ENCODE peak calls at places on chromosomes 12 and 14, in seven cellular contexts. C, K, Y, R, H, N and J are unnamed samples.

GRCh38 chr14:70318635-70319013 is 40.9 kb downstream of the COX16 start:
- DNase-seq in H (no peak), R (no peak), C (no peak), Y (no peak), N (no peak), K (no peak), J (no peak)

GRCh38 chr12:510071-510825 is 50.5 kb downstream of the B4GALNT3 start:
- DNase-seq in Y (peak; percentile 78), C (no peak), R (no peak), H (peak; percentile 73), N (peak; percentile 66), K (no peak), J (no peak)

GRCh38 chr12:92034083-92034482 is 111.6 kb downstream of the BTG1 start:
- DNase-seq in H (no peak), C (no peak), R (no peak), Y (peak; percentile 14), K (no peak), N (peak; percentile 81), J (no peak)

GRCh38 chr12:107817250-107817649 is 42.7 kb downstream of the ASCL4 start:
- DNase-seq in N (no peak), H (no peak), C (no peak), R (no peak), K (no peak), Y (no peak), J (no peak)

GRCh38 chr12:27191531-27191930 is 52.6 kb upstream of the STK38L start:
- DNase-seq in N (no peak), R (no peak), K (no peak), Y (no peak), H (no peak), C (no peak), J (no peak)

GRCh38 chr14:54730156-54730961 is 163.4 kb downstream of the SAMD4A start:
- DNase-seq in H (peak; percentile 76), N (peak; percentile 3), Y (peak; percentile 16), R (no peak), C (no peak), K (peak; percentile 16), J (no peak)

GRCh38 chr14:64478634-64479250 is 13.4 kb downstream of the AKAP5 start:
- DNase-seq in C (no peak), K (peak; percentile 38), Y (no peak), R (no peak), N (peak; percentile 40), H (peak; percentile 64), J (no peak)

GRCh38 chr14:93064411-93065271 is 51.1 kb downstream of the ITPK1 start:
- DNase-seq in K (no peak), C (peak; percentile 42), N (no peak), Y (no peak), H (no peak), R (peak; percentile 25), J (peak; percentile 47)

GRCh38 chr14:30673071-30673470 is 51.0 kb downstream of the SCFD1 start:
- DNase-seq in C (no peak), N (no peak), R (no peak), K (no peak), H (no peak), Y (no peak), J (no peak)

GRCh38 chr12:40752011-40752410 is 59.8 kb downstream of the CNTN1 start:
- DNase-seq in H (no peak), C (no peak), R (no peak), N (peak; percentile 1), Y (no peak), K (no peak), J (no peak)

GRCh38 chr12:45402288-45402687 is 186.4 kb downstream of the ANO6 start:
- DNase-seq in C (no peak), Y (no peak), K (no peak), R (no peak), N (no peak), H (no peak), J (no peak)

GRCh38 chr14:68952544-68953535 is 26.3 kb downstream of the ACTN1 start:
- DNase-seq in N (no peak), R (no peak), Y (no peak), C (peak; percentile 59), K (no peak), H (no peak), J (no peak)

GRCh38 chr14:99415496-99416281 is 65.0 kb downstream of the SETD3 start:
- DNase-seq in R (no peak), Y (peak; percentile 48), H (peak; percentile 88), C (no peak), N (peak; percentile 91), K (peak; percentile 73), J (no peak)

GRCh38 chr14:101595887-101596721 is 34.8 kb downstream of the DIO3 start:
- DNase-seq in Y (peak; percentile 14), N (peak; percentile 25), H (no peak), K (peak; percentile 15), R (no peak), C (peak; percentile 8), J (no peak)

GRCh38 chr12:116078396-116078795 is 199.1 kb downstream of the MED13L start:
- DNase-seq in Y (no peak), N (no peak), R (no peak), C (no peak), H (no peak), K (no peak), J (no peak)

GRCh38 chr14:70755655-70756054 is 53.7 kb downstream of the MAP3K9 start:
- DNase-seq in K (no peak), C (no peak), Y (no peak), H (peak; percentile 17), R (no peak), N (no peak), J (no peak)

GRCh38 chr12:10025236-10025635 is 5.2 kb upstream of the CLEC9A start:
- DNase-seq in H (no peak), Y (no peak), K (no peak), R (no peak), C (no peak), N (no peak), J (no peak)

GRCh38 chr12:4975574-4975973 is 65.9 kb downstream of the KCNA1 start:
- DNase-seq in H (no peak), N (no peak), C (no peak), Y (no peak), K (no peak), R (peak; percentile 67), J (no peak)

GRCh38 chr12:22684526-22685118 is 59.7 kb downstream of the ETNK1 start:
- DNase-seq in C (no peak), Y (no peak), K (no peak), R (no peak), N (peak; percentile 36), H (peak; percentile 54), J (no peak)

DNA sequence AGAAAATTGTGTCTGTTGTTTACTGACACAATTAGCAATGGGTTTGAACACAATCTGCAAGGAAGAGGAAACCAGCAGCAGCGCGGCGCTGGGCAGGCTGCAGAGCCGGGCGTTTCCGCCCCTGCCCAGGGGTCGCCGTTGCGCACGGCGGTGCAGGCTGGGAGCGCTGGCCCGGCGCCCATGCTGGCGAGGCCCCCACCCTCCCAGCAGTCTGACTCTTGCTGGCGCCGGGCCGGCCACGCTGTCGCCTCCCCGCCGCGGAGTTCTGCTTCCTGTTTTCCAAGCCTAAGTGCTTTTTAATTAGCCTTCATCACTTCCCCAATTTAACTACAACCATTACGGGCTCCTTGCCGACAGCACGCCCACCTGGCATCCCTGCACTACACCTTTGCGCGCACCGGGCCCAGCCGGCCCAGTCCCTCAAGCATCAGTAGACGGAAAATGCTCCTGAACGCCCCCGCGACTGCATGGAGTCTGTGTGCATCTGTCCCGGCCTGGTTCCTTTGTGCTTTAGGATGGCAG is 212.1 kb downstream of the GXYLT1 start:
- DNase-seq in H (peak; percentile 10), R (peak; percentile 94), Y (peak; percentile 28), N (peak; percentile 2), K (no peak), C (peak; percentile 82), J (peak; percentile 71)
- H3K27me3 ChIP-seq in H (peaks cover 12% of the 10 kb centered on the region), R (no peaks in the 10 kb centered on the region), Y (no peaks in the 10 kb centered on the region), N (no peaks in the 10 kb centered on the region), K (no peaks in the 10 kb centered on the region), C (no peaks in the 10 kb centered on the region), J (no peaks in the 10 kb centered on the region)

DNA sequence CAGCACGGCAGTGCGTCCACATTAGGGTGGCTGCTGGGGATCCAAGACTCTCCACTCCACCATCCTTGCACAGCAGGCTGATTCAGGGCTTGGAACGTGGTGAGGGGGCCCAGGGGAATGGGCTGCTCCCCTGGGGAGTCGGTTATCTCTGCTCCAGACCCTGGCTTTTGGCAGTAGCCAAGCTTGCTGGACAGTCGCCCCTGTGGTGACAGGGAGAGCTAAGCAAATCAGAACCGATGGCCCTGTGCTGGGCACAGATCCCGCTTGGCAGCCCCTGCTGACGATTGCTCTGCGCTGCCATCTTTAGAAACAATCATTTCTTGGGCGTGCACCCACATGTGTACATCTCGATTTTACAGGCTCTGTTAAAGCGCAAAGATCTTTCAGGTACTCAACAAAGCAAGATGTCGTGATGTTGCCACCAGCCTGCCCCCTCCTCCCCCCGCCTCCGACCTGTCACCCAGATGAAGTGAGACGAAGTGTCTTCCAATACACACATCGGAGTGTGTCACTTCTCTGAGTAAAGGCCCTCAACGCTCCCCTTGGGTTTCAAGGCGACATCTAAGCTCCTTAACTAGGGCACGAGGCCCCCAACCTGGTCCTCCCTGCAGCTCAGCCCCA is 55.7 kb downstream of the PITPNM2 start:
- DNase-seq in R (no peak), K (no peak), C (no peak), H (no peak), Y (no peak), N (no peak), J (no peak)
- H3K27ac ChIP-seq in R (peak overlapping the region; percentile 17), K (no peak overlapping the region), C (peak overlapping the region; percentile 91), H (peak overlapping the region; percentile 69), Y (peak overlapping the region; percentile 57), N (peak overlapping the region; percentile 69), J (peak overlapping the region; percentile 90)

DNA sequence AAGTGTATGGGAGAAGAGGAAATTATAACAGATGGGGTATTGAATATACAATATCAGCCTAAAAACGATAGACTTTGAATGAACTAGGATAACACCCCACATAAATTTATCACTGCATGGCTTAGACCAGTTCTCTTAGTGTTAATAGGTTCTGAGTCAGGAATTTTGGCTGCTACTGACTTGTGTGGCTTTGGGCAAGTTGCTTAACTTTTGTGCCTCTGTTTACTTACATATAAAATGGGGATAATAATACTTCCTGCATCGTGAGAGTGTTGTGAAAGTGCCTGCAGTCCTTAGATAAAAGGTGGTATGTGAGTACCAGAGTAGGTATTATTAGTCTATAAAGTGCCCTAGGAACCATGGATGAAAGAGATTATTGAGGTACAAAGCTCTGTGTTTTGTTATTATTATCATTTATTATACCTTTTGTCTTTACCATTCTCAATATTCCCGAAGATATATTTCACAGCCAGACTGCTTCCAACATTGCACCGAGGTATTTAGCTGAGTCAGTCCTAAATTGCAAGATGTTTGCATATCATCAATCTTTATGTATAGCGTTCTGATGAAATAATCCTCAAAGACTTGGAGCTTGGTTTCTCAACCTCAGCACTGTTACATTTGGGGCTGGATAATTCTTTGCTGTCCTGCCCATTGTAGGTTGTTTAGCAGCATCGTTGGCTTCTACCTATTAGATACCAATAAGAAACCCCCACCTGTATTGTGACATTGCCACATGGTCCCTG is 2.3 kb upstream of the PAWR start:
- DNase-seq in N (no peak), H (peak; percentile 71), C (no peak), Y (no peak), R (no peak), K (no peak), J (no peak)
- H3K4me3 ChIP-seq in N (no peak overlapping the region), H (peak overlapping the region; percentile 68), C (no peak overlapping the region), Y (no peak overlapping the region), R (peak overlapping the region; percentile 95), K (no peak overlapping the region), J (no peak overlapping the region)

DNA sequence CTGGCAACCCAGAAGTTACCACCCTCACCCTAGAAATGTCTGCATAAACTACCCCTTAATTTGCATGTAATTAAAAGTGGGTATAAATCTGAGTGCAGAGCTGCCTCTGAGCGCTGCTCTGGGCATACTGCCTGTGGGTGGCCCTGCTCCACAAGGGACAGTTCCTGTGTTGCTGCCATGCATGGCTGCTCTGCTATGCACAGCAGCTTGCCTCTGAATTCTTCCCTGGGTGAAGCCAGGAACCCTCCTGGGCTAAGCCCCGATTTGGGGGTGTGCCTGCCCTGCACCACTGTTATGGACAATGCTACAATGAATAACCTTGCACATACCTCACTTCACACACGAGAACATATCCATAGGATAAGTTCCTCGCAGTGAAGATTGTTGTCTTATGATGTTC is 35.7 kb upstream of the GPR132 start:
- DNase-seq in Y (no peak), H (no peak), N (no peak), K (no peak), R (no peak), C (no peak), J (no peak)
- H3K27me3 ChIP-seq in Y (peaks cover 26% of the 10 kb centered on the region), H (peaks cover 7% of the 10 kb centered on the region), N (peaks cover 3% of the 10 kb centered on the region), K (peaks cover 8% of the 10 kb centered on the region), R (no peaks in the 10 kb centered on the region), C (peaks cover 44% of the 10 kb centered on the region), J (peaks cover 5% of the 10 kb centered on the region)